ENCODE peak calls at places on chromosome 9, in six cellular contexts. J is DND-41, H is neuronal stem cell, D is neural progenitor cell, C is lower lobe of right lung, V is coronary artery. U is an unnamed sample.

GRCh38 chr9:15115702-15116639 is 191.0 kb downstream of the TTC39B start:
- DNase-seq in J (no peak), H (peak), D (peak), C (no peak), V (no peak), U (no peak)

GRCh38 chr9:133044661-133045060 is 13.9 kb downstream of the GTF3C5 start:
- DNase-seq in J (no peak), H (no peak), D (no peak), C (no peak), V (no peak), U (no peak)

GRCh38 chr9:71363286-71363961 is 242.0 kb upstream of the TRPM3 start:
- DNase-seq in J (no peak), H (no peak), D (no peak), C (no peak), V (no peak), U (no peak)

GRCh38 chr9:88831783-88832407 is 159.4 kb upstream of the S1PR3 start:
- DNase-seq in J (no peak), H (no peak), D (no peak), C (no peak), V (no peak), U (no peak)

GRCh38 chr9:68522954-68523353 is 17.7 kb downstream of the TMEM252 start:
- DNase-seq in J (no peak), H (no peak), D (no peak), C (no peak), V (no peak), U (no peak)

GRCh38 chr9:135823036-135823435 is 84.3 kb downstream of the CAMSAP1 start:
- DNase-seq in J (no peak), H (no peak), D (no peak), C (no peak), V (peak), U (no peak)

GRCh38 chr9:35687972-35688557 is 1.7 kb downstream of the TPM2 start:
- DNase-seq in J (no peak), H (no peak), D (no peak), C (no peak), V (no peak), U (no peak)

GRCh38 chr9:14221558-14221957 is 92.4 kb downstream of the NFIB start:
- DNase-seq in J (no peak), H (no peak), D (no peak), C (no peak), V (no peak), U (peak)

GRCh38 chr9:87497080-87497603 is 525 bp upstream of the DAPK1 start:
- DNase-seq in J (no peak), H (no peak), D (peak), C (no peak), V (no peak), U (no peak)

GRCh38 chr9:34985311-34985899 is 4.1 kb upstream of the DNAJB5 start:
- DNase-seq in J (peak), H (peak), D (peak), C (no peak), V (peak), U (no peak)

GRCh38 chr9:128459011-128459410 is 3.2 kb downstream of the ODF2 start:
- DNase-seq in J (no peak), H (no peak), D (no peak), C (no peak), V (no peak), U (no peak)

GRCh38 chr9:128457207-128457606 is 1.4 kb downstream of the ODF2 start:
- DNase-seq in J (no peak), H (no peak), D (peak), C (no peak), V (no peak), U (no peak)

GRCh38 chr9:128455849-128456612 is at the start of gene ODF2:
- DNase-seq in J (peak), H (peak), D (peak), C (peak), V (peak), U (peak)

GRCh38 chr9:128454991-128455390 is 815 bp upstream of the ODF2 start:
- DNase-seq in J (no peak), H (no peak), D (no peak), C (no peak), V (no peak), U (no peak)

GRCh38 chr9:128456613-128457061 is 831 bp downstream of the ODF2 start:
- DNase-seq in J (peak), H (peak), D (peak), C (peak), V (peak), U (peak)
- H3K27ac ChIP-seq in J (peak), H (peak), D (no peak), C (peak), V (peak), U (peak)

GRCh38 chr9:125747765-125748510 is 765 bp downstream of the PBX3 start:
- DNase-seq in J (peak), H (no peak), D (peak), C (peak), V (peak), U (no peak)

GRCh38 chr9:125746017-125746773 is 978 bp upstream of the PBX3 start:
- DNase-seq in J (peak), H (peak), D (peak), C (peak), V (peak), U (peak)

GRCh38 chr9:125746774-125747052 is 460 bp upstream of the PBX3 start:
- DNase-seq in J (no peak), H (no peak), D (no peak), C (no peak), V (no peak), U (no peak)

GRCh38 chr9:125748511-125749099 is 1.4 kb downstream of the PBX3 start:
- DNase-seq in J (no peak), H (no peak), D (peak), C (no peak), V (no peak), U (no peak)

GRCh38 chr9:125747053-125747764 is at the start of gene PBX3:
- DNase-seq in J (peak), H (peak), D (peak), C (peak), V (no peak), U (no peak)
- H3K4me3 ChIP-seq in J (peak), H (peak), D (peak), C (peak), V (peak), U (peak)

GRCh38 chr9:108553111-108553635 is 302.6 kb downstream of the ACTL7B start:
- DNase-seq in J (no peak), H (no peak), D (no peak), C (no peak), V (no peak), U (no peak)
- H3K27ac ChIP-seq in J (no peak), H (no peak), D (no peak), C (no peak), V (no peak), U (no peak)

GRCh38 chr9:29214162-29214520 is 1640.9 kb upstream of the C9orf72 start:
- DNase-seq in J (no peak), H (no peak), D (peak), C (no peak), V (no peak), U (no peak)
- H3K4me3 ChIP-seq in J (no peak), H (peak), D (peak), C (peak), V (no peak), U (peak)

GRCh38 chr9:131432597-131433301 is 38.9 kb downstream of the PRRC2B start:
- DNase-seq in J (no peak), H (no peak), D (no peak), C (no peak), V (no peak), U (peak)
- H3K27ac ChIP-seq in J (no peak), H (peak), D (peak), C (no peak), V (peak), U (peak)

DNA sequence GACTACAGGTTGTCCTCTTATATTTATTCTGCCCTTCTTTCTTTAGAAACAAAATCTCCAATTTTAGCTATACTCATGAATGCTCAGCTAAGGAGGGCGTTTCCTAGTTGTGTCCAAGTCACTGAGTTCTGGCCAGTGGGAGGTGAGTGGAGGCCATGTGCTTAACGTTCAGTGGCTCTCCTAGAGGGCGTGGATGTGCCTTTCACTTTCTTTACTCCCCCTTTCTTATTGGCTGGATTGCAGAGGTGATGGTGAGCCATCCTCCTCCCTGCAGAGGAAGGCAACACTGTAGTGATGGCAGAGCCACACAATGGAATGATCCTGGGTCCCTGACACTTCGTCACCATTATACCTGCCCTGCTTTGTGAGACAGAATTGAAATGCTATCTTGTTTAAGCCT is 54.6 kb downstream of the ALG2 start:
- DNase-seq in J (no peak), H (no peak), D (no peak), C (no peak), V (no peak), U (no peak)
- H3K4me3 ChIP-seq in J (no peak), H (no peak), D (no peak), C (no peak), V (no peak), U (no peak)

DNA sequence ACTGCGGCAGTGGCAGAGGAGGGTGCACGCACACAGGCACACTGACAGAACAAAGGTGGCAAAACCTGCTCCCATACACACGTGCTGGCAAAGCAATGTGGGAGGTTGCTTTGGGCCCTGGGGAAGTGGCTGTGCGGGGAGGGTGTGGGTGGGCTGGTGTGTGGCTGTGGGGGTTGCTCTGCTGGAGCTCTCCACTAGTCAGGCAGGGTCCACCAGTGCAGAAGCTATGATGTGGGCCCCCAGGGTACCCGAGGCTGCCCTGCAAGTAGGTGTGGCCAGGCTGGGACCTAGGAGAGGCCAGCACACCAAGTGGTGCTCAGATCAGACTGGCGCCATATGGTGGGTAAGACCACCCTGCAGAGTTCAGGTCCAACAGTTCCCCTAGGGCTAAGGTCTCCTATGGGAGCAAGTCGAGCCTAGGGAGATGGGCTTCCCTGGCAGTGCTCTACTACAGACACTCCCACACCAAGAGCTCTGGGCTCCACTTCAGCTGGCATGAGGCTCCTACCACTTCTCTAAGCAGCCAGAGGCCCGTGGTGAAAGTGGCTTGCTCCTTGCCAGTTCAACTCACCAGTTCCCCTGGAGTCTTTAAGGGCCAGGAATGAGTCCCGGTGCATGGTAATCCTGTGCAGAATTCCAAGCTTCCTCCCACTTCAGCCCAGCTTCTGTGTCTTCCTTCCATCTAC is 46.2 kb upstream of the IFNE start:
- DNase-seq in J (no peak), H (no peak), D (no peak), C (no peak), V (no peak), U (no peak)
- H3K27ac ChIP-seq in J (no peak), H (no peak), D (no peak), C (no peak), V (no peak), U (no peak)

GRCh38 chr9:107637421-107638420 is 148.2 kb upstream of the KLF4 start:
- DNase-seq in J (no peak), H (peak), D (peak), C (peak), V (peak), U (peak)
- H3K4me3 ChIP-seq in J (no peak), H (peak), D (peak), C (peak), V (peak), U (peak)

DNA sequence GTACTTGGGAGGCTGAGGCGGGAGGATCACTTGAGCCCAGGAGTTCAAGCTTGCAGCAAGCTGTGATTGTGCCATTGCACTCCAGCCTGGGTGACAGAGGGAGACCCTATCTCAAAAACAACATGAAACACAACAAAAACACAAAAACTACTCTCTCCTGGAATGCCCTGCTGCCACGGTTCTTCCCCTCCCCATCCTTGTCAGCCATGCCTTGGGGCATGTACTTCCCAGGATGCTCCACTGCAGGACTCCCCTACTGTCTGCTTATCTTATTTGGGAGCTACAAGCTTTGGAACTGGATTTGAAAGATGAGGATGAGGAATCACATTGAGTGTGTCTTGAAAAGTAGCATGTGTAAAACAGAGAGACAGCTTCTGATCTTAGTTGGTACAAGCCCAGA is 40.1 kb upstream of the KIAA1958 start:
- DNase-seq in J (no peak), H (no peak), D (no peak), C (no peak), V (no peak), U (no peak)
- H3K27ac ChIP-seq in J (no peak), H (no peak), D (no peak), C (no peak), V (peak), U (no peak)

U was measured in brain microvascular endothelial cell.